ENCODE peak calls at places on chromosomes 12 and 14, in nine cellular contexts. One of them, this sample, is unnamed.

GRCh38 chr12:52867636-52868035 is 18.8 kb upstream of the KRT78 start:
- DNase-seq in H7: peak
- DNase-seq in body of pancreas: no peak
- DNase-seq in adipocyte: no peak
- DNase-seq in right lobe of liver: no peak
- DNase-seq in endodermal cell: peak
- DNase-seq in neural progenitor cell: no peak
- DNase-seq in thoracic aorta: no peak
- DNase-seq in right cardiac atrium: peak
- DNase-seq in this sample: peak

GRCh38 chr12:84422340-84422739 is 490.3 kb downstream of the SLC6A15 start:
- DNase-seq in H7: no peak
- DNase-seq in body of pancreas: no peak
- DNase-seq in adipocyte: no peak
- DNase-seq in right lobe of liver: no peak
- DNase-seq in endodermal cell: no peak
- DNase-seq in neural progenitor cell: no peak
- DNase-seq in thoracic aorta: no peak
- DNase-seq in right cardiac atrium: no peak
- DNase-seq in this sample: no peak

GRCh38 chr12:12725086-12725955 is 8.2 kb downstream of the CDKN1B start:
- DNase-seq in H7: peak
- DNase-seq in body of pancreas: peak
- DNase-seq in adipocyte: peak
- DNase-seq in right lobe of liver: peak
- DNase-seq in endodermal cell: peak
- DNase-seq in neural progenitor cell: peak
- DNase-seq in thoracic aorta: peak
- DNase-seq in right cardiac atrium: peak
- DNase-seq in this sample: peak

GRCh38 chr12:21456291-21456780 is 18.9 kb downstream of the PYROXD1 start:
- DNase-seq in H7: no peak
- DNase-seq in body of pancreas: no peak
- DNase-seq in adipocyte: peak
- DNase-seq in right lobe of liver: no peak
- DNase-seq in endodermal cell: no peak
- DNase-seq in neural progenitor cell: no peak
- DNase-seq in thoracic aorta: no peak
- DNase-seq in right cardiac atrium: no peak
- DNase-seq in this sample: no peak

GRCh38 chr12:89968151-89968699 is 259.6 kb upstream of the ATP2B1 start:
- DNase-seq in H7: no peak
- DNase-seq in body of pancreas: no peak
- DNase-seq in adipocyte: no peak
- DNase-seq in right lobe of liver: no peak
- DNase-seq in endodermal cell: no peak
- DNase-seq in neural progenitor cell: no peak
- DNase-seq in thoracic aorta: no peak
- DNase-seq in right cardiac atrium: no peak
- DNase-seq in this sample: no peak

GRCh38 chr12:26251600-26251999 is 56.2 kb downstream of the SSPN start:
- DNase-seq in H7: no peak
- DNase-seq in body of pancreas: no peak
- DNase-seq in adipocyte: no peak
- DNase-seq in right lobe of liver: no peak
- DNase-seq in endodermal cell: no peak
- DNase-seq in neural progenitor cell: no peak
- DNase-seq in thoracic aorta: no peak
- DNase-seq in right cardiac atrium: peak
- DNase-seq in this sample: no peak

GRCh38 chr12:30753761-30754382 is 879 bp downstream of the CAPRIN2 start:
- DNase-seq in H7: no peak
- DNase-seq in body of pancreas: no peak
- DNase-seq in adipocyte: peak
- DNase-seq in right lobe of liver: no peak
- DNase-seq in endodermal cell: no peak
- DNase-seq in neural progenitor cell: peak
- DNase-seq in thoracic aorta: no peak
- DNase-seq in right cardiac atrium: no peak
- DNase-seq in this sample: no peak

GRCh38 chr14:98290596-98290995 is 981.4 kb downstream of the BCL11B start:
- DNase-seq in H7: no peak
- DNase-seq in body of pancreas: no peak
- DNase-seq in adipocyte: no peak
- DNase-seq in right lobe of liver: no peak
- DNase-seq in endodermal cell: no peak
- DNase-seq in neural progenitor cell: no peak
- DNase-seq in thoracic aorta: no peak
- DNase-seq in right cardiac atrium: no peak
- DNase-seq in this sample: no peak

GRCh38 chr14:73240816-73241480 is 3.6 kb downstream of the PAPLN start:
- DNase-seq in H7: no peak
- DNase-seq in body of pancreas: peak
- DNase-seq in adipocyte: no peak
- DNase-seq in right lobe of liver: peak
- DNase-seq in endodermal cell: peak
- DNase-seq in neural progenitor cell: no peak
- DNase-seq in thoracic aorta: no peak
- DNase-seq in right cardiac atrium: peak
- DNase-seq in this sample: no peak

GRCh38 chr12:28409892-28410291 is 219.6 kb downstream of the CCDC91 start:
- DNase-seq in H7: no peak
- DNase-seq in body of pancreas: no peak
- DNase-seq in adipocyte: no peak
- DNase-seq in right lobe of liver: no peak
- DNase-seq in endodermal cell: no peak
- DNase-seq in neural progenitor cell: no peak
- DNase-seq in thoracic aorta: no peak
- DNase-seq in right cardiac atrium: no peak
- DNase-seq in this sample: no peak

GRCh38 chr12:107127482-107128185 is 34.3 kb upstream of the CRY1 start:
- DNase-seq in H7: peak
- DNase-seq in body of pancreas: no peak
- DNase-seq in adipocyte: no peak
- DNase-seq in right lobe of liver: no peak
- DNase-seq in endodermal cell: no peak
- DNase-seq in neural progenitor cell: peak
- DNase-seq in thoracic aorta: no peak
- DNase-seq in right cardiac atrium: no peak
- DNase-seq in this sample: no peak
- H3K4me3 ChIP-seq in H7: no peak
- H3K4me3 ChIP-seq in body of pancreas: no peak
- H3K4me3 ChIP-seq in adipocyte: no peak
- H3K4me3 ChIP-seq in right lobe of liver: no peak
- H3K4me3 ChIP-seq in endodermal cell: no peak
- H3K4me3 ChIP-seq in neural progenitor cell: no peak
- H3K4me3 ChIP-seq in thoracic aorta: no peak
- H3K4me3 ChIP-seq in right cardiac atrium: no peak
- H3K4me3 ChIP-seq in this sample: no peak

DNA sequence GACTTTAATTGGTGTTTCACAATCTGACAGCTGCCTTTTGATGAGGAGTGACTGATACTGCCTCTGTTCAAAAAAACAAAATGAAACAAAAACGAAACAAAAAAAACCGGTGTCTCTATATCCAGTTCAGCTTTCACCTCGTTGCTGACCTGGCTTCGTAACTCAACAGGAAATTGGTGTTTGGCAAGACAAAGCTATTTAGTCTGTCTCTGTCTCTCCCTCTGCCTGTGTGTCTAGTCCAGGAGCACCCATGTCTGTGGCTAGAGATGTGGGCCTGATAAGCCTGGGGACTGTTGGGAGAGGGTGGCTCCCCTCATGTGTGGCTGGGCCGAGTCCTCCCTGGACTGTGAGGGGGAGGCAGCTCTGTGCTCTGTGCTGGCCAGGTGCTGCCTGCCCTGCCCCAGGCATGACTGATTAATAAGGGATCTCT is 11.3 kb downstream of the CACNA1C start:
- DNase-seq in H7: no peak
- DNase-seq in body of pancreas: no peak
- DNase-seq in adipocyte: peak
- DNase-seq in right lobe of liver: no peak
- DNase-seq in endodermal cell: no peak
- DNase-seq in neural progenitor cell: no peak
- DNase-seq in thoracic aorta: no peak
- DNase-seq in right cardiac atrium: no peak
- DNase-seq in this sample: no peak
- H3K4me3 ChIP-seq in H7: no peak
- H3K4me3 ChIP-seq in body of pancreas: no peak
- H3K4me3 ChIP-seq in adipocyte: peak
- H3K4me3 ChIP-seq in right lobe of liver: no peak
- H3K4me3 ChIP-seq in endodermal cell: no peak
- H3K4me3 ChIP-seq in neural progenitor cell: no peak
- H3K4me3 ChIP-seq in thoracic aorta: peak
- H3K4me3 ChIP-seq in right cardiac atrium: no peak
- H3K4me3 ChIP-seq in this sample: peak

DNA sequence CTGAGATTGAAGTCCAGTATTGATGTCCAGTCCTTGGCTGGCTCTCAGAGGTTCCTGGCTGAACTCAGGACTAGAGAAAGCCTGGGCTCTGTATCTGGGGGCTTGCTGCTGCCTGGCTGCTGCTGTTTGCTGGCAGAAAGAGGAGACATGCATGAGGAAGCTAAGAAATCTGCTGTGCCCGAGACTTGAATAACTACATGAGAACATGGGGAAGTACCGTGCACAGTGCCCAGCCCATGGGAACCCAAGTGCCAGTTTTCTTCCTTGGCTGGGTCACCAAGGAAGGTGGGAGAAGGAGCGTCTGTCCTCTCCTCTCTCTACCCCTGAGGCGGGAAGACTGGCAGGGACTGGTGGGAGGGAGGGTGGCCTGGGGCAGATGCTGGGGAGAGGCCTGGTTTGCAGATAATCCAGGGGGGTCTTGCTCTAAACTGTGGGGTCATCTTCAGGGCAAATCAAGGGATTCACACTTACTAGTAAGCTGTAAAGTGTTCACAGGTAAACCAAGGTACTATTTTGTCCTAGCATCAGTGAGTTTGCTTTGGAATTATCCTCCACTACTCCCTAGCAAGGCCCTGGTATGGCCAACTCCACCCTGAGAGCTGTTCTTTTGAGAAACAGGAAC is 13.8 kb upstream of the ZFP36L1 start:
- DNase-seq in H7: no peak
- DNase-seq in body of pancreas: peak
- DNase-seq in adipocyte: no peak
- DNase-seq in right lobe of liver: no peak
- DNase-seq in endodermal cell: no peak
- DNase-seq in neural progenitor cell: no peak
- DNase-seq in thoracic aorta: no peak
- DNase-seq in right cardiac atrium: no peak
- DNase-seq in this sample: no peak
- H3K4me3 ChIP-seq in H7: no peak
- H3K4me3 ChIP-seq in body of pancreas: no peak
- H3K4me3 ChIP-seq in adipocyte: peak
- H3K4me3 ChIP-seq in right lobe of liver: no peak
- H3K4me3 ChIP-seq in endodermal cell: no peak
- H3K4me3 ChIP-seq in neural progenitor cell: no peak
- H3K4me3 ChIP-seq in thoracic aorta: no peak
- H3K4me3 ChIP-seq in right cardiac atrium: no peak
- H3K4me3 ChIP-seq in this sample: no peak

DNA sequence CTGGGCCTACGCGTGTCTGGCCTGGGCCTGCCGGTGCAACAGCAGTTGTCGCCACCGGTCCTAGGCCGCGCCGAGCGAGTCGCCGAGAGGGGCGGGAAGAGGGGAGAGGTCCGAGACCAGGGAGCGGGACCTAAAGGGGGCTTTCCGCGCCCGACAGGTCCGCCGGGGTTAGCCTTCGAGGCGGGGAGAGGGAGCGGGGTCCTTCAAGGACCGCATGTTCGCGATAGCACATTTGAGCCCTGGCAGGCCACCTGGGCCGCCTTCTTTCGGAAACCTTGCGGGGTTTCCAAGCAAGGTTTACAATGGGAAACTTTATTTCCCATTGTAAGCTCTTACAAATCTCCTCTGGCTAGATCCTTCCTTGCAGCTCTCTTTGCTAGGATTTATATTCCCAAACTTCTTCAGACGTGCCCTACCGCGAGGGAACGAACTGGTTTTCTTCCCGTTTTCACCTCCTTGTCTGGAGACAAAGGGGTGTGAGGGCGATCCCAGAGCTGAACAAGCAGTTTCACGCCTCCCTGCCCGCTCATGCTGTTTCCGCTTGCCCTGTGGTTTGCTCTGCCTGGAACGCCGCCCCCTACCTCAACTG is 6.8 kb downstream of the SIX6 start:
- DNase-seq in H7: peak
- DNase-seq in body of pancreas: no peak
- DNase-seq in adipocyte: no peak
- DNase-seq in right lobe of liver: no peak
- DNase-seq in endodermal cell: peak
- DNase-seq in neural progenitor cell: peak
- DNase-seq in thoracic aorta: no peak
- DNase-seq in right cardiac atrium: no peak
- DNase-seq in this sample: no peak
- H3K4me3 ChIP-seq in H7: peak
- H3K4me3 ChIP-seq in body of pancreas: no peak
- H3K4me3 ChIP-seq in adipocyte: no peak
- H3K4me3 ChIP-seq in right lobe of liver: no peak
- H3K4me3 ChIP-seq in endodermal cell: peak
- H3K4me3 ChIP-seq in neural progenitor cell: peak
- H3K4me3 ChIP-seq in thoracic aorta: peak
- H3K4me3 ChIP-seq in right cardiac atrium: peak
- H3K4me3 ChIP-seq in this sample: no peak

GRCh38 chr14:23300687-23301223 is 1.9 kb downstream of the PPP1R3E start:
- DNase-seq in H7: peak
- DNase-seq in body of pancreas: peak
- DNase-seq in adipocyte: peak
- DNase-seq in right lobe of liver: peak
- DNase-seq in endodermal cell: peak
- DNase-seq in neural progenitor cell: peak
- DNase-seq in thoracic aorta: no peak
- DNase-seq in right cardiac atrium: peak
- DNase-seq in this sample: no peak
- H3K4me3 ChIP-seq in H7: peak
- H3K4me3 ChIP-seq in body of pancreas: peak
- H3K4me3 ChIP-seq in adipocyte: peak
- H3K4me3 ChIP-seq in right lobe of liver: peak
- H3K4me3 ChIP-seq in endodermal cell: peak
- H3K4me3 ChIP-seq in neural progenitor cell: peak
- H3K4me3 ChIP-seq in thoracic aorta: peak
- H3K4me3 ChIP-seq in right cardiac atrium: peak
- H3K4me3 ChIP-seq in this sample: peak

GRCh38 chr12:6539276-6540134 is 5.2 kb downstream of the GAPDH start:
- DNase-seq in H7: peak
- DNase-seq in body of pancreas: no peak
- DNase-seq in adipocyte: peak
- DNase-seq in right lobe of liver: no peak
- DNase-seq in endodermal cell: peak
- DNase-seq in neural progenitor cell: peak
- DNase-seq in thoracic aorta: no peak
- DNase-seq in right cardiac atrium: peak
- DNase-seq in this sample: no peak
- H3K4me3 ChIP-seq in H7: no peak
- H3K4me3 ChIP-seq in body of pancreas: no peak
- H3K4me3 ChIP-seq in adipocyte: no peak
- H3K4me3 ChIP-seq in right lobe of liver: no peak
- H3K4me3 ChIP-seq in endodermal cell: no peak
- H3K4me3 ChIP-seq in neural progenitor cell: no peak
- H3K4me3 ChIP-seq in thoracic aorta: no peak
- H3K4me3 ChIP-seq in right cardiac atrium: no peak
- H3K4me3 ChIP-seq in this sample: no peak

GRCh38 chr12:65277994-65278575 is 398 bp upstream of the MSRB3 start:
- DNase-seq in H7: peak
- DNase-seq in body of pancreas: peak
- DNase-seq in adipocyte: peak
- DNase-seq in right lobe of liver: no peak
- DNase-seq in endodermal cell: no peak
- DNase-seq in neural progenitor cell: peak
- DNase-seq in thoracic aorta: no peak
- DNase-seq in right cardiac atrium: no peak
- DNase-seq in this sample: no peak
- H3K4me3 ChIP-seq in H7: peak
- H3K4me3 ChIP-seq in body of pancreas: peak
- H3K4me3 ChIP-seq in adipocyte: peak
- H3K4me3 ChIP-seq in right lobe of liver: peak
- H3K4me3 ChIP-seq in endodermal cell: peak
- H3K4me3 ChIP-seq in neural progenitor cell: peak
- H3K4me3 ChIP-seq in thoracic aorta: peak
- H3K4me3 ChIP-seq in right cardiac atrium: peak
- H3K4me3 ChIP-seq in this sample: peak

This sample was measured in upper lobe of right lung.